ENCODE peak calls at places on chromosomes 16 and 17, in five cellular contexts. Y is upper lobe of right lung, N is ovary, C is uterus, X is cardiac muscle cell. T is an unnamed sample.

GRCh38 chr16:4847774-4848587 is 700 bp downstream of the UBN1 start:
- DNase-seq in Y (peak; percentile 79), N (peak; percentile 60), C (peak; percentile 51), X (peak; percentile 66), T (peak; percentile 58)

GRCh38 chr16:50251375-50252081 is 14.8 kb upstream of the ADCY7 start:
- DNase-seq in Y (no peak), N (no peak), C (no peak), X (no peak), T (no peak)

GRCh38 chr16:10314811-10315210 is 71.0 kb upstream of the ATF7IP2 start:
- DNase-seq in Y (no peak), N (no peak), C (no peak), X (no peak), T (peak; percentile 50)

GRCh38 chr16:22250522-22250921 is 44.4 kb downstream of the EEF2K start:
- DNase-seq in Y (no peak), N (no peak), C (no peak), X (no peak), T (no peak)

GRCh38 chr17:37273419-37274051 is 102.2 kb upstream of the C17orf78 start:
- DNase-seq in Y (no peak), N (no peak), C (no peak), X (peak; percentile 62), T (no peak)

GRCh38 chr17:74938194-74938950 is 2.7 kb downstream of the OTOP3 start:
- DNase-seq in Y (no peak), N (no peak), C (no peak), X (no peak), T (no peak)

GRCh38 chr16:81482329-81483063 is 37.9 kb downstream of the CMIP start:
- DNase-seq in Y (no peak), N (no peak), C (no peak), X (no peak), T (no peak)

GRCh38 chr17:80930335-80931040 is 61.2 kb upstream of the CHMP6 start:
- DNase-seq in Y (no peak), N (no peak), C (no peak), X (no peak), T (no peak)

GRCh38 chr17:17505610-17506171 is 9.5 kb upstream of the RASD1 start:
- DNase-seq in Y (no peak), N (no peak), C (no peak), X (no peak), T (no peak)

GRCh38 chr16:49464093-49464492 is 90.5 kb downstream of the C16orf78 start:
- DNase-seq in Y (no peak), N (no peak), C (no peak), X (no peak), T (no peak)

GRCh38 chr17:78132086-78132676 is 1.6 kb downstream of the TMC8 start:
- DNase-seq in Y (peak; percentile 86), N (no peak), C (no peak), X (peak; percentile 48), T (no peak)

GRCh38 chr16:8931864-8932263 is 31.8 kb downstream of the USP7 start:
- DNase-seq in Y (no peak), N (peak; percentile 68), C (peak; percentile 59), X (peak; percentile 81), T (no peak)

GRCh38 chr17:14396542-14396941 is 95.7 kb downstream of the HS3ST3B1 start:
- DNase-seq in Y (no peak), N (no peak), C (no peak), X (no peak), T (peak; percentile 43)

GRCh38 chr17:2337811-2338657 is 733 bp downstream of the SGSM2 start:
- DNase-seq in Y (peak; percentile 87), N (peak; percentile 72), C (peak; percentile 63), X (peak; percentile 82), T (no peak)

GRCh38 chr17:2337152-2337810 is at the start of gene SGSM2:
- DNase-seq in Y (peak; percentile 86), N (peak; percentile 73), C (peak; percentile 66), X (peak; percentile 85), T (no peak)

GRCh38 chr17:2331303-2331702 is 5.0 kb downstream of the TSR1 start:
- DNase-seq in Y (no peak), N (no peak), C (no peak), X (no peak), T (no peak)

GRCh38 chr17:2335726-2336214 is 487 bp downstream of the TSR1 start:
- DNase-seq in Y (no peak), N (no peak), C (peak; percentile 25), X (no peak), T (no peak)

GRCh38 chr17:2336215-2337151 is at the start of gene TSR1:
- DNase-seq in Y (peak; percentile 95), N (peak; percentile 90), C (peak; percentile 89), X (peak; percentile 95), T (peak; percentile 62)
- H3K27ac ChIP-seq in Y (peak within 1 kb of the TSS; percentile 59), N (peak within 1 kb of the TSS; percentile 73), C (peak within 1 kb of the TSS; percentile 79), X (peak within 1 kb of the TSS; percentile 77), T (peak within 1 kb of the TSS; percentile 30)

GRCh38 chr17:4405699-4406098 is 28.0 kb upstream of the SPNS3 start:
- DNase-seq in Y (no peak), N (no peak), C (no peak), X (no peak), T (no peak)

GRCh38 chr17:4407216-4407615 is 26.5 kb upstream of the SPNS3 start:
- DNase-seq in Y (no peak), N (no peak), C (no peak), X (no peak), T (peak; percentile 50)

GRCh38 chr17:4406386-4406785 is 27.4 kb upstream of the SPNS3 start:
- DNase-seq in Y (no peak), N (no peak), C (no peak), X (no peak), T (no peak)

GRCh38 chr17:4409659-4410058 is 24.1 kb upstream of the SPNS3 start:
- DNase-seq in Y (no peak), N (no peak), C (no peak), X (no peak), T (peak; percentile 75)

DNA sequence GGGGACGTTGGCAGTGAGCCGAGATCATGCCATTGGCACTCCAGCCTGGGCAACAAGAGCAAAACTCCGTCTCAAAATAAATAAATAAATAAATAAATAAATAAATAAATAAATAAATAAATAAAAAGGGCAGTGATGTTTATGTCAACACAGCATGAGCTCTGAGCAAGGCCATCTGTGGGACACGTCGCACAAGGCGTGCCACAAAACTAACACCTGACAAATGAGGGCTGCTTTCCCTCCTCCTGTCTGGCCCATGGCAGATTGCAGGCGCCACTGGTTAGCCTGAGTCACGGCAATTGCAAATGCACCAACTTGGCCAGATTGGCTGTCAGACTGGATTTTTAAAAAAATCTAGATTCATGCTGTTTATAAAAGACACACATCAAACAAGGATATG is 25.9 kb upstream of the SPNS3 start:
- DNase-seq in Y (no peak), N (no peak), C (no peak), X (no peak), T (peak; percentile 45)
- TF ChIP-seq CTCF in Y (no peak), N (no peak), C (no peak), X (no peak), T (peak; percentile 15)

DNA sequence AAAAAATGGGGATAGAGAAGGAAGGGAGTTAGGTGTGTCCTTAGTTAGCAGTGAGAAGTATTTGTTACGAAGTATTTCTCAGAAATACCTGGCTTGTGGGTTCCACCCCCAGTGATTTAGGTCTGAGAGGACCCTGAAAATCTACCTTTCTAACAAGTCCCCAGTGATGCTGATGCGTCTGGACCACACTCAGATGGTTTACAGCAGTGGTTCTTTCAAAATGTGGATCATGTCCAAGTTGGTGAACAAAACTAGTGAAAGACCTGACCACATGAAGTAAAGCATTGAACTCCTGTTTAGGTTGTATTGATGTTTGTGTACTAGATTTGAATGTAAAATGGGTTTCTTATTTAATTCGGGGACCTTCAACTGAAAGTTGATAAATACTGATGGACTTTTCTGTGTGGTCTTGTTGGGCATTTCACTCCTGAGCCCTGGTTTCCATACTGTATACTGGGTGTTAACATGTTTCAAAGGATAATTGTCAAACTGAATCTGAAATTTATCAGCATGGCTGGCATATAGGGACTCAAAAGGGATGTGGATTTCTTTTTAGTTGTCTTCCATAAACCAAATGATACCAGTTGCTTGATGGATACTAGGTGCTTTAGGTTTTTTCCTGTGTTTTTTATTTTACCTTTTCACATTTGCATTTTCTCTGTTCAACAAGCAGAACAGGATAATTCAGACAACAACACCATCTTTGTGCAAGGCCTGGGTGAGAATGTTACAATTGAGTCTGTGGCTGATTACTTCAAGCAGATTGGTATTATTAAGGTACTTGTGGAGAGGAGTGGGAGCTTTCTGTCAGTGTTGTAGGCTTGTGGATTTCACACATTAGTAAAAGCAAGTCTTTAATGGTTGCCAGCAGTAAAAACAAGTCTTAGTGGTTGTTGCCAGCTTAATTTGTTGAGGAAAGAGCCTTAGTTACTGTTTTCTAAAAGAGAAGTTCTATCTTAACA is 8.8 kb downstream of the FUS start:
- DNase-seq in Y (no peak), N (no peak), C (no peak), X (no peak), T (no peak)
- H3K4me1 ChIP-seq in Y (no peaks in the 10 kb centered on the region), N (peaks cover 3% of the 10 kb centered on the region), C (no peaks in the 10 kb centered on the region), X (no peaks in the 10 kb centered on the region), T (no peaks in the 10 kb centered on the region)

GRCh38 chr17:39702901-39703893 is 3.3 kb downstream of the ERBB2 start:
- DNase-seq in Y (peak; percentile 27), N (no peak), C (no peak), X (peak; percentile 72), T (no peak)
- H3K27ac ChIP-seq in Y (no peak overlapping the region), N (no peak overlapping the region), C (no peak overlapping the region), X (peak overlapping the region; percentile 93), T (no peak overlapping the region)

GRCh38 chr16:105521-105920 is 27.5 kb downstream of the MPG start:
- DNase-seq in Y (no peak), N (no peak), C (no peak), X (no peak), T (no peak)
- TF ChIP-seq CTCF in Y (no peak), N (no peak), C (no peak), X (no peak), T (no peak)

GRCh38 chr17:57605734-57606105 is 139.4 kb downstream of the CCDC182 start:
- DNase-seq in Y (peak; percentile 37), N (no peak), C (no peak), X (peak; percentile 8), T (no peak)
- H3K4me1 ChIP-seq in Y (peaks cover 36% of the 10 kb centered on the region), N (peaks cover 12% of the 10 kb centered on the region), C (no peaks in the 10 kb centered on the region), X (peaks cover 22% of the 10 kb centered on the region), T (no peaks in the 10 kb centered on the region)

T was measured in foreskin keratinocyte.